ENCODE peak calls at places on chromosomes 11 and 22, in seven cellular contexts. P, L, Z, S, X, I and U are unnamed samples.

GRCh38 chr11:65429069-65429681 is 6.6 kb downstream of the NEAT1 start:
- DNase-seq in I (no peak), L (no peak), S (peak; percentile 66), Z (no peak), X (peak; percentile 28), P (peak; percentile 61), U (peak; percentile 57)

GRCh38 chr11:67248653-67249052 is 17.6 kb upstream of the GRK2 start:
- DNase-seq in P (no peak), S (peak; percentile 31), I (no peak), X (peak; percentile 86), Z (no peak), L (no peak), U (peak; percentile 95)

GRCh38 chr22:41140365-41140957 is 48.1 kb downstream of the EP300 start:
- DNase-seq in S (no peak), Z (no peak), P (no peak), L (no peak), I (no peak), X (no peak), U (no peak)

GRCh38 chr11:47566166-47566546 is 757 bp downstream of the PTPMT1 start:
- DNase-seq in I (no peak), P (no peak), Z (no peak), S (peak; percentile 46), L (no peak), X (peak; percentile 31), U (no peak)

GRCh38 chr22:49515486-49515885 is 312.2 kb downstream of the BRD1 start:
- DNase-seq in L (no peak), S (no peak), P (no peak), X (no peak), I (no peak), Z (no peak), U (no peak)

GRCh38 chr11:1743587-1744136 is 6.7 kb downstream of the IFITM10 start:
- DNase-seq in I (no peak), S (no peak), P (no peak), X (no peak), Z (no peak), L (no peak), U (peak; percentile 44)

GRCh38 chr11:56846631-56847400 is 98.3 kb upstream of the OR9G4 start:
- DNase-seq in Z (no peak), X (no peak), P (no peak), I (no peak), L (no peak), S (no peak), U (no peak)

GRCh38 chr11:63763506-63764200 is 4.9 kb downstream of the ZFTA start:
- DNase-seq in L (no peak), Z (no peak), P (no peak), S (no peak), X (peak; percentile 69), I (no peak), U (peak; percentile 81)

GRCh38 chr11:66910669-66911068 is 47.5 kb downstream of the PC start:
- DNase-seq in X (no peak), L (no peak), Z (no peak), I (no peak), P (no peak), S (no peak), U (no peak)

GRCh38 chr11:30567148-30567547 is 19.0 kb downstream of the MPPED2 start:
- DNase-seq in P (no peak), L (no peak), X (no peak), S (no peak), I (no peak), Z (no peak), U (no peak)

GRCh38 chr11:42200311-42200710 is 740.9 kb upstream of the LRRC4C start:
- DNase-seq in P (no peak), I (no peak), X (no peak), Z (no peak), L (no peak), S (no peak), U (no peak)

GRCh38 chr22:27299181-27300085 is 502.1 kb downstream of the MN1 start:
- DNase-seq in S (no peak), P (no peak), I (no peak), Z (no peak), X (no peak), L (no peak), U (no peak)

GRCh38 chr11:75326439-75326810 is 25.0 kb downstream of the ARRB1 start:
- DNase-seq in X (no peak), S (no peak), I (no peak), P (no peak), L (no peak), Z (no peak), U (no peak)

GRCh38 chr11:65492637-65493366 is 6.0 kb upstream of the MALAT1 start:
- DNase-seq in I (peak; percentile 79), S (peak; percentile 85), P (peak; percentile 94), Z (no peak), X (peak; percentile 74), L (no peak), U (no peak)

GRCh38 chr11:2088746-2089535 is 50.2 kb downstream of the IGF2 start:
- DNase-seq in Z (no peak), P (peak; percentile 44), L (no peak), S (peak; percentile 30), I (no peak), X (no peak), U (no peak)

GRCh38 chr11:32334822-32335221 is 100.5 kb downstream of the WT1 start:
- DNase-seq in S (no peak), Z (no peak), I (no peak), X (no peak), L (no peak), P (no peak), U (no peak)

GRCh38 chr22:35131423-35132050 is 65.6 kb downstream of the ISX start:
- DNase-seq in I (peak; percentile 42), S (no peak), L (no peak), X (no peak), P (no peak), Z (no peak), U (no peak)

GRCh38 chr11:9138612-9139579 is 47.5 kb upstream of the SCUBE2 start:
- DNase-seq in P (no peak), X (peak; percentile 27), L (peak; percentile 87), I (no peak), Z (peak; percentile 10), S (peak; percentile 94), U (no peak)

GRCh38 chr11:69333906-69334305 is 40.0 kb downstream of the MYEOV start:
- DNase-seq in X (no peak), Z (no peak), L (no peak), S (no peak), I (no peak), P (no peak), U (peak; percentile 3)